ENCODE peak calls at places on chromosomes 16 and 17, in eight cellular contexts. L, K, A, Y, Z, V, B and M are unnamed samples.

GRCh38 chr16:72979974-72980373 is 68.0 kb downstream of the ZFHX3 start:
- DNase-seq in L (no peak), K (no peak), A (no peak), Y (no peak), Z (no peak), V (no peak), B (no peak), M (no peak)

GRCh38 chr16:87358696-87359095 is 24.9 kb downstream of the FBXO31 start:
- DNase-seq in L (no peak), K (no peak), A (no peak), Y (no peak), Z (no peak), V (no peak), B (no peak), M (no peak)

GRCh38 chr17:17236295-17237025 is 508 bp downstream of the FLCN start:
- DNase-seq in L (peak), K (peak), A (no peak), Y (no peak), Z (peak), V (no peak), B (no peak), M (no peak)

GRCh38 chr16:48499822-48500440 is 110.0 kb downstream of the N4BP1 start:
- DNase-seq in L (peak), K (peak), A (no peak), Y (no peak), Z (peak), V (no peak), B (no peak), M (no peak)

GRCh38 chr17:56779898-56780777 is 53.6 kb downstream of the C17orf67 start:
- DNase-seq in L (peak), K (peak), A (peak), Y (peak), Z (peak), V (peak), B (peak), M (peak)

GRCh38 chr17:78724999-78725398 is 57.1 kb downstream of the CYTH1 start:
- DNase-seq in L (no peak), K (no peak), A (no peak), Y (peak), Z (no peak), V (no peak), B (no peak), M (no peak)

GRCh38 chr16:1950047-1950446 is 4.4 kb downstream of the RPL3L start:
- DNase-seq in L (no peak), K (no peak), A (no peak), Y (no peak), Z (no peak), V (no peak), B (no peak), M (no peak)

GRCh38 chr16:35142809-35143192 is 1683.4 kb downstream of the TP53TG3F start:
- DNase-seq in L (no peak), K (no peak), A (no peak), Y (no peak), Z (peak), V (no peak), B (no peak), M (no peak)